ENCODE peak calls at places on chromosome 7, in nine cellular contexts. K is AG04450, G is lower lobe of right lung, W is right atrium auricular region, R is right lobe of liver, V is astrocyte, S is RWPE2, C is thoracic aorta, Q is cardiac muscle cell. B is an unnamed sample. For H3K9me3, the result is how much of the 10 kb centered on the place peaks cover.

GRCh38 chr7:112505495-112505894 is 24.7 kb downstream of the LSMEM1 start:
- DNase-seq in S (no peak), W (no peak), Q (peak), C (no peak), K (no peak), V (no peak), G (no peak), R (no peak), B (no peak)

GRCh38 chr7:43112941-43113621 is 634 bp downstream of the HECW1 start:
- DNase-seq in C (no peak), S (peak), R (no peak), G (no peak), K (no peak), W (no peak), Q (peak), V (peak), B (peak)

GRCh38 chr7:40597517-40597916 is 462.7 kb downstream of the SUGCT start:
- DNase-seq in V (no peak), Q (no peak), K (no peak), S (no peak), R (no peak), C (no peak), G (no peak), W (no peak), B (no peak)

GRCh38 chr7:42522227-42522991 is 285.4 kb upstream of the GLI3 start:
- DNase-seq in Q (peak), V (peak), K (no peak), R (no peak), S (no peak), C (no peak), W (no peak), G (no peak), B (no peak)

GRCh38 chr7:12123172-12123571 is 87.9 kb upstream of the TMEM106B start:
- DNase-seq in Q (no peak), V (no peak), W (no peak), C (no peak), R (no peak), K (no peak), S (no peak), G (no peak), B (no peak)

GRCh38 chr7:34011711-34012110 is 106.4 kb downstream of the BMPER start:
- DNase-seq in C (no peak), W (no peak), V (peak), S (no peak), G (no peak), K (no peak), Q (no peak), R (no peak), B (no peak)

GRCh38 chr7:55571534-55572377 is 546 bp downstream of the VOPP1 start:
- DNase-seq in S (no peak), G (peak), W (no peak), R (peak), V (peak), K (no peak), C (peak), Q (peak), B (peak)

GRCh38 chr7:140223515-140224221 is 46.9 kb upstream of the KDM7A start:
- DNase-seq in G (no peak), W (no peak), C (no peak), S (no peak), V (no peak), Q (no peak), R (no peak), K (no peak), B (no peak)

GRCh38 chr7:111012152-111012551 is 78.8 kb upstream of the LRRN3 start:
- DNase-seq in W (no peak), G (no peak), S (no peak), V (no peak), K (no peak), Q (no peak), C (no peak), R (no peak), B (no peak)

GRCh38 chr7:87219545-87220025 is at the start of gene TMEM243:
- DNase-seq in C (peak), W (peak), S (peak), Q (peak), G (peak), R (peak), K (peak), V (peak), B (peak)

GRCh38 chr7:140308060-140308459 is 90.3 kb downstream of the SLC37A3 start:
- DNase-seq in R (no peak), G (no peak), Q (no peak), K (no peak), C (no peak), V (no peak), S (no peak), W (no peak), B (no peak)

GRCh38 chr7:6654842-6655610 is 17.9 kb downstream of the ZNF316 start:
- DNase-seq in W (no peak), V (no peak), Q (no peak), C (no peak), R (no peak), G (no peak), K (no peak), S (no peak), B (no peak)

GRCh38 chr7:128108641-128109423 is 77.6 kb upstream of the LRRC4 start:
- DNase-seq in S (no peak), C (no peak), Q (no peak), W (no peak), K (no peak), R (peak), V (no peak), G (no peak), B (peak)

GRCh38 chr7:55129409-55130078 is 110.7 kb downstream of the EGFR start:
- DNase-seq in S (no peak), W (no peak), G (no peak), K (no peak), Q (no peak), C (no peak), V (peak), R (no peak), B (peak)

GRCh38 chr7:142420554-142421362 is 162.9 kb upstream of the PRSS58 start:
- DNase-seq in K (no peak), C (no peak), G (no peak), Q (peak), V (peak), R (no peak), W (no peak), S (no peak), B (peak)

GRCh38 chr7:29270979-29271658 is 76.5 kb downstream of the CHN2 start:
- DNase-seq in K (no peak), C (no peak), G (no peak), Q (no peak), V (peak), R (no peak), S (no peak), W (no peak), B (no peak)

GRCh38 chr7:71484381-71484780 is 352.4 kb downstream of the GALNT17 start:
- DNase-seq in Q (no peak), G (no peak), S (no peak), K (no peak), C (no peak), W (no peak), R (no peak), V (peak), B (no peak)

GRCh38 chr7:71491331-71491730 is 359.4 kb downstream of the GALNT17 start:
- DNase-seq in R (no peak), K (no peak), G (no peak), Q (no peak), C (no peak), S (no peak), V (no peak), W (no peak), B (no peak)

GRCh38 chr7:71486414-71486813 is 354.5 kb downstream of the GALNT17 start:
- DNase-seq in S (no peak), G (no peak), C (no peak), Q (no peak), R (no peak), K (no peak), V (no peak), W (no peak), B (no peak)

GRCh38 chr7:71488308-71488707 is 356.4 kb downstream of the GALNT17 start:
- DNase-seq in Q (no peak), S (no peak), R (no peak), C (no peak), K (no peak), W (no peak), V (peak), G (no peak), B (no peak)

DNA sequence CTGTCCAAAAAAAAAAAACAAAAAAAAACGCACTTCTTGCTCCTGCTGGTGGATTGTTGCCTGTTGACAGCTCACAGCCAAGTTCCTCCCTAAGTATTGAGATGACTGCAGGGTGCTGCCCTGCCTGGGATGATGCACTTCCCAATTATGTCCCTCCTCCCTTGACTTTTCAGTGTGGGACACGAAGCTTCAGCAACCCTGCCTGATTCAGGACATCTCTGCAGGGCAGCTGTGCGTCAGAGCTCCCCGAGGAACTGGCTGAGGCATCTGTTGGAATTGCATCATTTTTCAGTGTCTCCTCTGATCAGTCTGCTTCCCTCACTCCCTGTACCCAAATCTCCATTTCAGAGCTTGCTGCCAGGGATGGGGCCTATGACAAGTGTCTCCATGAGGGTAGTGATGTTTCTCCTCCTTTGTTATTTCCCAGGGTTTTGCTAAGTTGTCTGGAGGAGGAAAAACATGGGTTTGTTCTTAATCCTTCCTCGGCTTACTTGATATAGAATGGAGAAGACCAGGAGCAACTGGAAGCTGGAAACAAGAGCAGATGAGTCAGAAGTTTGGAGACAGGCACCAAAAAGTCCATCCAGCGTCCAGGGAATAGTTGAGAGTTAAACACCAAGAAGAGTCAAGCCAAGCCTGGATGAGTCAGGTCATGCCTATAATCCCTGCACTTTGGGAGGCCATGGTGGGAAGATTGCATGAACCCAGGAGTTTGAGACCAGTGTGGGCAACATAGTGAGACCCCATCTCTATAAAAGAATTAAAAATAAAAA is 355.1 kb downstream of the GALNT17 start:
- DNase-seq in K (no peak), W (peak), G (no peak), V (peak), S (no peak), R (no peak), Q (no peak), C (no peak), B (peak)
- TF ChIP-seq CTCF in K (no peak), W (no peak), G (no peak), V (no peak), S (no peak), R (no peak), Q (no peak), C (no peak), B (no peak)

DNA sequence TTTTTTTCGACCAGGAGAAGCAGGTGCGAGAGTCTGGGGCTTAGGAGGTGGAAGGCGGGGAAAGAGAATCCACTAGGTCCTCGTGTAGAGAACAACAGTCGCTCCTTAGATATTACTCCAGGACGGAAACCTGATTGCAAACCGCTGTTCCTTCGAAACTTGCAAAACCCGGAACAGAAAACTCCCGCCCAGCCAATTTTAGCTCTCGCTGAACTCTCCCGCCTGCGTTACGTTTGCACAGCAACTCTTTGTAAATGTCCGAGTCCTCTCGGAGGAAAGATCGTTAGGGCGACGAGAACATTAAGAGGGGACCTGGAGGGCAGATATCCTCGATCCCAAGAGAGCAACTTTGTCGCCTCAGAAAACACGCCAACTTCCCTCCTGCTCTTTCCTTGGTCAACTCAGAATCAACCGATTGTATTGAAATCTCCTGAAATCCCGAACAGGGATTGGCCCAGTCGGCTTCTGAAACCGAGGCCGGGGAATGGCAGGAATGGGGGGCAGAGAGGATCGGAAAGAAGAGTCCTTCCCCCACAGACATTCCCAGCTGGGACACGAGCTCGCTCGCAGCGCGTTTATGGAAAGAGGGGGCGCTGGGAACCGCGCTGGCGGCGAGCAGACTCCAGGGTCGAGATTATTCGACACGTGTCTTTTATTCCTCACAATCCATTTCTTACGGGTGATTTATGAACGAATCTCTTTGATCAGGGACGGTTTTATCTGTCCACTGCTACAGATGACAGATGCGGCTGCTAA is 9.9 kb downstream of the TWIST1 start:
- DNase-seq in S (no peak), R (no peak), C (no peak), K (no peak), G (no peak), W (peak), Q (peak), V (peak), B (peak)
- H3K4me3 ChIP-seq in S (peak), R (no peak), C (peak), K (peak), G (peak), W (peak), Q (peak), V (peak), B (no peak)

DNA sequence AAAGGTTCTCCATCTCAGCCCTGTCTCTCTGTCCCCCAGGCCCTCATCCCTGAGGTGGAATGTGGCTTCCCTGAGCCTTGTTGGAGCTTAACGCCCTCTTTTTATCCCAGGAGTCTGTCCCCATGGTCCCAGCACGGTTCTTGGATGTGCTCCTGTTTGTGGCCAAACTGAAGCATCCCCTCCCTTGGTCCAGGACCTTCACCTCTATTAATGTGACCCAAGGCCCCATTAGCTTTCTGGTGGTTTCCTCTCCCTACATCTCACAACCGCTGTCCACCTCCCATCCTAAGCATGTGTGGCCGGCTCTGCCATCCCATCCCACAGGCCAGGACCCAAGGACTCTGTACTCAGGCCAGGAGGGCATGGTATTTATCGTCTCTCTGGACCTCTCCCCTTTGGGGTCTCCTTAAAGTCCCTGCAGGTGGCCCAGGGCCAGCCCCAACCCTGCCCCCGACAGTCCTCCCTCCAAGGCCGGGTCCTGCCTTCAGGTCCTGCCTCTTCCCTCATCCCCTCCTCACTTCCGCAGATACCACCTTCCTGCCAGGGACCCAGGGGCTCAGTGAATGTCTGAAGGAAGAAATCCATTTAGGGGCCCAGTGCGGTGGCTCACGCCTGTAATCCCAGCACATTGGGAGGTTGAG is 15.4 kb upstream of the SH2B2 start:
- DNase-seq in C (no peak), K (no peak), W (no peak), R (no peak), Q (no peak), V (no peak), G (no peak), S (peak), B (no peak)
- H3K9me3 ChIP-seq in C (under half), K (under half), W (under half), R (under half), Q (under half), V (under half), G (under half), S (under half), B (under half)

DNA sequence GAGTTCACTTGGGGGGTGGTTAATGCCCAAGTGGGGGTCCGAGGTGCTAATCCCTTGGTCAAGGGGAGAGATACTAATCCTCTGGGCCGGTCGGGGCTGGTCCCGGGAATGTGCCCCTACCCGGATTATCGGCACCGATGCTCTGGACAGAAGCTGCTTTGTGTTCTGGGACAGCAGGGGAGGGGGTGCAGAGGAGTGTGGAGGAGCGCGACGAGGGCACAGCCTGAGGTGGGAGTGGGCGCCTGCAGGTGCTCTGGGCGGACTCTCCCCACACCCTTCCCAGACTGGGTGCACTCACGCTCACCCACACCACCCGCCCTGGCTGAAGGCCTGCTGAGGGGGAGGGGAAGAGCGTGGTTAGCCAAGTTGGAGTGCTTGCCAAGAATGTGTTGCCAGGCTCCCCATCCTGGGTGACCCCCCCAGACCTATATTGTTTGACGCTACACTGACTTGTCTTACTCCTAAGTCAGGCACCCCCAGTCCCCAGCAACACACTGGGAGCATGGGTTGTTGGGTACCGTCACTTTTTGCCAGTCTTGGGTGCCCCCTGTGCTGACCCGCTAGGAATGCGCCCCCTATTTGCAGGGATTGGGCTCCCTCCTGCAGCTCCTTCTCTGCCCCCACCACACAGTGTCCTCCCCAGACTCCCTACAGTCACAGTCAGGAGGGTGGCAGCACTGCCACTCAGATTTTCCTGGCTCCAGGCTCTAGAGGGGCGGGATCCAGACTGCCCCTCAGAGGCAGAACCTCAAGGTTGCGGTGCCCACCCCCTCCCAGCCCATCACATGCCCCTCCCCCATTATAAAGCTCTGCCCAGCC is 1.2 kb downstream of the SLC4A2 start:
- DNase-seq in R (no peak), S (no peak), Q (no peak), G (no peak), V (no peak), C (no peak), W (no peak), K (no peak), B (peak)
- TF ChIP-seq CTCF in R (no peak), S (peak), Q (peak), G (no peak), V (no peak), C (no peak), W (peak), K (no peak), B (no peak)

GRCh38 chr7:70893422-70893821 is 238.5 kb upstream of the GALNT17 start:
- DNase-seq in W (no peak), K (no peak), R (no peak), S (no peak), G (no peak), Q (no peak), V (no peak), C (no peak), B (no peak)
- H3K4me3 ChIP-seq in W (no peak), K (no peak), R (no peak), S (no peak), G (no peak), Q (no peak), V (no peak), C (no peak), B (no peak)

GRCh38 chr7:158075633-158076001 is 512.0 kb downstream of the PTPRN2 start:
- DNase-seq in K (no peak), W (no peak), Q (no peak), C (no peak), G (no peak), R (no peak), V (no peak), S (peak), B (no peak)

GRCh38 chr7:158072889-158073730 is 514.5 kb downstream of the PTPRN2 start:
- DNase-seq in W (no peak), V (no peak), Q (no peak), G (no peak), K (no peak), S (peak), C (no peak), R (no peak), B (no peak)

GRCh38 chr7:158074896-158075632 is 512.6 kb downstream of the PTPRN2 start:
- DNase-seq in G (no peak), K (no peak), Q (no peak), W (no peak), V (no peak), S (peak), R (no peak), C (no peak), B (no peak)

GRCh38 chr7:158076215-158076614 is 511.4 kb downstream of the PTPRN2 start:
- DNase-seq in C (no peak), V (no peak), S (peak), R (no peak), G (no peak), Q (no peak), W (no peak), K (no peak), B (no peak)

GRCh38 chr7:158073845-158074840 is 513.5 kb downstream of the PTPRN2 start:
- DNase-seq in S (peak), V (no peak), R (no peak), C (no peak), Q (no peak), W (no peak), K (no peak), G (no peak), B (no peak)
- H3K9me3 ChIP-seq in S (under half), V (under half), R (under half), C (under half), Q (under half), W (under half), K (half or more), G (under half), B (under half)

GRCh38 chr7:114214454-114214853 is 200.2 kb upstream of the FOXP2 start:
- DNase-seq in S (no peak), K (no peak), C (no peak), R (no peak), V (no peak), W (no peak), G (no peak), Q (no peak), B (no peak)

GRCh38 chr7:114218283-114218682 is 196.3 kb upstream of the FOXP2 start:
- DNase-seq in K (no peak), S (no peak), G (no peak), V (no peak), W (no peak), R (no peak), Q (no peak), C (no peak), B (no peak)

GRCh38 chr7:114212753-114213439 is 201.7 kb upstream of the FOXP2 start:
- DNase-seq in S (no peak), G (no peak), C (no peak), Q (no peak), R (no peak), K (no peak), W (no peak), V (peak), B (no peak)

DNA sequence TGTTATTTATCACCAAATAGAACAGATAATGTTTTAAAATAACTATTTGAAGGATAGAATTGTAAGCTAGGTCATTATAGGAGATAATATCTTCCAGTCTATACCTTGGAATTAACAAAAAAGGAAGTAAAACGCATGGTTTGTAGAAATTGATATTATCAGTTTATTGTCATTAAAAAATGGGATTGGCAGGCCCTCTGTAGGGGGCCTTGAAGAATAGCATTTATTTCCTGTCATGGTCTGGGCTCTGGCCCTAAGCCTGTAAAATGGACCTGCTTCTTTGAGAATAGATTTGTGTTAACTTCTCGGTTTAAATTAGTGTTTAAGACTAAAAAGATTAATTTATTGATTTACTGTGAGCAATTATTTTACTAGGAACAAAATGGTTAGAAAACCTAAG is 197.6 kb upstream of the FOXP2 start:
- DNase-seq in Q (no peak), V (no peak), C (no peak), W (no peak), K (no peak), G (no peak), S (no peak), R (no peak), B (no peak)
- TF ChIP-seq CTCF in Q (no peak), V (no peak), C (no peak), W (no peak), K (no peak), G (no peak), S (peak), R (peak), B (no peak)

B was measured in mucosa of descending colon.